ENCODE peak calls at places on chromosomes 16 and 17, in nine cellular contexts. U is omental fat pad; D is NCI-H460; G is non-pigmented ciliary epithelial cell; H is MV-4-11; E is activated naive CD4-positive, alpha-beta T cell; Q is AG08396; L is naive thymus-derived CD4-positive, alpha-beta T cell; J is activated T-cell treated with anti-CD3 and anti-CD28 coated beads for 1 hour. C is an unnamed sample.

GRCh38 chr17:6241996-6242395 is 171.8 kb downstream of the WSCD1 start:
- DNase-seq in D (no peak), L (no peak), Q (no peak), E (no peak), H (no peak), U (no peak), G (no peak), J (no peak), C (no peak)

GRCh38 chr16:83994087-83994486 is 26.0 kb downstream of the NECAB2 start:
- DNase-seq in Q (peak), E (no peak), G (peak), H (peak), L (no peak), D (peak), U (no peak), J (no peak), C (no peak)

GRCh38 chr16:53636978-53637377 is 66.7 kb downstream of the RPGRIP1L start:
- DNase-seq in U (no peak), L (no peak), G (no peak), D (no peak), H (no peak), J (no peak), Q (no peak), E (no peak), C (no peak)

GRCh38 chr16:8182761-8183160 is 407.6 kb downstream of the TMEM114 start:
- DNase-seq in Q (no peak), U (no peak), J (no peak), G (no peak), L (no peak), E (no peak), D (no peak), H (no peak), C (no peak)

GRCh38 chr17:54536306-54536705 is 364.3 kb upstream of the TOM1L1 start:
- DNase-seq in E (no peak), H (no peak), J (no peak), G (no peak), L (no peak), Q (no peak), D (no peak), U (no peak), C (no peak)

GRCh38 chr17:1829189-1829578 is 518 bp downstream of the SMYD4 start:
- DNase-seq in J (no peak), G (no peak), L (peak), Q (peak), D (no peak), E (no peak), U (no peak), H (no peak), C (peak)

GRCh38 chr16:69276143-69277115 is 34.7 kb upstream of the VPS4A start:
- DNase-seq in E (no peak), Q (peak), J (no peak), D (no peak), L (no peak), H (no peak), G (peak), U (no peak), C (no peak)

GRCh38 chr16:84794626-84795025 is 25.2 kb upstream of the CRISPLD2 start:
- DNase-seq in J (no peak), E (no peak), D (no peak), H (no peak), Q (no peak), L (no peak), G (no peak), U (no peak), C (no peak)

GRCh38 chr17:81135503-81136283 is 29.6 kb upstream of the PVALEF start:
- DNase-seq in H (no peak), G (no peak), D (no peak), U (no peak), L (no peak), Q (no peak), E (no peak), J (no peak), C (no peak)

GRCh38 chr16:70433456-70434103 is 5.3 kb downstream of the ST3GAL2 start:
- DNase-seq in Q (no peak), L (no peak), J (no peak), H (peak), G (no peak), U (no peak), D (no peak), E (no peak), C (no peak)

GRCh38 chr17:64984776-64985521 is 65.7 kb upstream of the LRRC37A3 start:
- DNase-seq in L (peak), E (no peak), H (peak), Q (no peak), D (no peak), G (no peak), U (no peak), J (peak), C (peak)

GRCh38 chr17:30524847-30525246 is 47.6 kb downstream of the GOSR1 start:
- DNase-seq in H (no peak), L (no peak), Q (peak), J (no peak), U (no peak), D (no peak), G (no peak), E (no peak), C (no peak)

GRCh38 chr17:42937712-42938596 is 26.3 kb downstream of the AARSD1 start:
- DNase-seq in G (peak), U (no peak), E (no peak), D (peak), L (peak), H (peak), J (no peak), Q (peak), C (peak)

GRCh38 chr17:16493470-16494048 is 1.6 kb upstream of the LRRC75A start:
- DNase-seq in E (no peak), L (no peak), J (no peak), H (no peak), D (no peak), Q (no peak), U (no peak), G (no peak), C (no peak)

GRCh38 chr16:81366316-81366932 is 51.7 kb downstream of the GAN start:
- DNase-seq in H (peak), Q (peak), E (no peak), J (no peak), G (no peak), L (peak), D (peak), U (no peak), C (no peak)

C was measured in CD4-positive, CD25-positive, alpha-beta regulatory T cell.